ENCODE peak calls at places on chromosomes 7 and 10, in seven cellular contexts. I, Z, U, C, A, F and G are unnamed samples.

GRCh38 chr10:30413996-30414576 is 19.9 kb upstream of the MAP3K8 start:
- DNase-seq in I (peak; percentile 56), Z (no peak), U (no peak), C (no peak), A (peak; percentile 85), F (peak; percentile 77), G (peak; percentile 68)

GRCh38 chr10:115082521-115082920 is 10.6 kb upstream of the ATRNL1 start:
- DNase-seq in I (no peak), Z (no peak), U (no peak), C (no peak), A (peak; percentile 41), F (peak; percentile 53), G (peak; percentile 67)

GRCh38 chr7:5393328-5393727 is 30.3 kb downstream of the TNRC18 start:
- DNase-seq in I (no peak), Z (no peak), U (no peak), C (no peak), A (no peak), F (no peak), G (no peak)

GRCh38 chr7:156121434-156121833 is 309.2 kb upstream of the SHH start:
- DNase-seq in I (no peak), Z (no peak), U (no peak), C (no peak), A (no peak), F (no peak), G (no peak)

GRCh38 chr7:151434549-151434948 is 5.4 kb downstream of the CRYGN start:
- DNase-seq in I (no peak), Z (no peak), U (no peak), C (no peak), A (no peak), F (no peak), G (no peak)

GRCh38 chr7:12111461-12112405 is 99.4 kb upstream of the TMEM106B start:
- DNase-seq in I (peak; percentile 8), Z (peak; percentile 47), U (peak; percentile 23), C (no peak), A (peak; percentile 39), F (peak; percentile 17), G (peak; percentile 39)

GRCh38 chr10:48446785-48447184 is 140.3 kb downstream of the MAPK8 start:
- DNase-seq in I (no peak), Z (peak; percentile 26), U (no peak), C (no peak), A (no peak), F (no peak), G (no peak)

GRCh38 chr10:19704544-19704943 is 111.7 kb upstream of the PLXDC2 start:
- DNase-seq in I (no peak), Z (no peak), U (no peak), C (no peak), A (no peak), F (no peak), G (no peak)

GRCh38 chr7:26724795-26725194 is 139.6 kb downstream of the SKAP2 start:
- DNase-seq in I (no peak), Z (no peak), U (no peak), C (no peak), A (no peak), F (no peak), G (no peak)

GRCh38 chr10:14379556-14380330 is 49.0 kb upstream of the FRMD4A start:
- DNase-seq in I (no peak), Z (no peak), U (peak; percentile 26), C (no peak), A (no peak), F (no peak), G (no peak)

GRCh38 chr7:64959072-64959747 is 31.6 kb downstream of the ZNF117 start:
- DNase-seq in I (no peak), Z (no peak), U (no peak), C (no peak), A (no peak), F (no peak), G (no peak)

GRCh38 chr7:155793720-155794119 is 18.5 kb downstream of the SHH start:
- DNase-seq in I (no peak), Z (no peak), U (no peak), C (no peak), A (no peak), F (no peak), G (no peak)

GRCh38 chr7:47746468-47746867 is 164.6 kb upstream of the TNS3 start:
- DNase-seq in I (no peak), Z (no peak), U (no peak), C (no peak), A (no peak), F (no peak), G (no peak)

GRCh38 chr10:30219977-30220751 is 128.9 kb downstream of the MTPAP start:
- DNase-seq in I (peak; percentile 32), Z (no peak), U (peak; percentile 32), C (no peak), A (peak; percentile 60), F (no peak), G (no peak)

GRCh38 chr10:21746118-21746517 is 212.1 kb downstream of the MLLT10 start:
- DNase-seq in I (no peak), Z (no peak), U (no peak), C (no peak), A (no peak), F (no peak), G (no peak)

GRCh38 chr10:55091691-55092328 is 290.8 kb upstream of the PCDH15 start:
- DNase-seq in I (no peak), Z (no peak), U (no peak), C (no peak), A (peak; percentile 21), F (peak; percentile 9), G (peak; percentile 2)

GRCh38 chr7:45013465-45013967 is 13.5 kb downstream of the CCM2 start:
- DNase-seq in I (no peak), Z (no peak), U (no peak), C (no peak), A (no peak), F (no peak), G (no peak)

GRCh38 chr10:30755474-30755873 is 125.9 kb upstream of the LYZL2 start:
- DNase-seq in I (no peak), Z (no peak), U (no peak), C (no peak), A (no peak), F (no peak), G (no peak)

GRCh38 chr7:159167139-159167538 is 22.5 kb upstream of the VIPR2 start:
- DNase-seq in I (no peak), Z (no peak), U (no peak), C (no peak), A (no peak), F (no peak), G (no peak)

GRCh38 chr10:130481076-130481930 is 345.1 kb downstream of the GLRX3 start:
- DNase-seq in I (no peak), Z (no peak), U (no peak), C (no peak), A (no peak), F (no peak), G (no peak)

GRCh38 chr7:114711244-114711643 is 210.7 kb upstream of the MDFIC start:
- DNase-seq in I (no peak), Z (no peak), U (no peak), C (no peak), A (no peak), F (no peak), G (peak; percentile 4)

GRCh38 chr7:28400838-28401360 is 11.4 kb upstream of the CREB5 start:
- DNase-seq in I (no peak), Z (no peak), U (no peak), C (no peak), A (no peak), F (no peak), G (no peak)

GRCh38 chr10:86341361-86341811 is 25.2 kb downstream of the GRID1 start:
- DNase-seq in I (no peak), Z (no peak), U (no peak), C (no peak), A (no peak), F (no peak), G (no peak)

GRCh38 chr10:62399211-62399610 is 25.0 kb downstream of the ZNF365 start:
- DNase-seq in I (no peak), Z (no peak), U (no peak), C (no peak), A (peak; percentile 16), F (no peak), G (peak; percentile 63)

GRCh38 chr10:112899396-112900065 is 50.5 kb upstream of the TCF7L2 start:
- DNase-seq in I (no peak), Z (no peak), U (no peak), C (peak; percentile 18), A (no peak), F (no peak), G (no peak)
- H3K4me3 ChIP-seq in I (no peak overlapping the region), Z (no peak overlapping the region), U (no peak overlapping the region), C (no peak overlapping the region), A (no peak overlapping the region), F (no peak overlapping the region), G (no peak overlapping the region)

DNA sequence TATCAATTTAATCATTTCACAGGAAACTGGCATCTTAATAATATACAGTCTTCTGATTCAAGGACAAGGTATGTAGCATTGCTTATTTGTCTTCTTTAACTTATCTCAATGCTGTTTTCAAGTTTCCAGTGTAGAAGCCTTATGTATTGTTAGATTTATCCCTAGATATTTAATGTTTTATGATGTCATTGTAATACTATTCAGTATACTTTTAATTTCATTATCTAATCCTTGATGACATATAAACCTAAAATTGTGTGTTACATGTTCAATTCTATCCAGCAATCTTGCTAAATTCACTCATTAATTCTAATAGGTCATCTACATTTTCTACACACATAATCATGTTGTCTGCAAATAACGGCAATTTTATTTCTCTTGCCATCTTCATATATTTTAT is 126.3 kb upstream of the SEC61G start:
- DNase-seq in I (no peak), Z (no peak), U (no peak), C (no peak), A (no peak), F (no peak), G (no peak)
- H3K4me3 ChIP-seq in I (no peak overlapping the region), Z (no peak overlapping the region), U (no peak overlapping the region), C (no peak overlapping the region), A (no peak overlapping the region), F (no peak overlapping the region), G (no peak overlapping the region)

DNA sequence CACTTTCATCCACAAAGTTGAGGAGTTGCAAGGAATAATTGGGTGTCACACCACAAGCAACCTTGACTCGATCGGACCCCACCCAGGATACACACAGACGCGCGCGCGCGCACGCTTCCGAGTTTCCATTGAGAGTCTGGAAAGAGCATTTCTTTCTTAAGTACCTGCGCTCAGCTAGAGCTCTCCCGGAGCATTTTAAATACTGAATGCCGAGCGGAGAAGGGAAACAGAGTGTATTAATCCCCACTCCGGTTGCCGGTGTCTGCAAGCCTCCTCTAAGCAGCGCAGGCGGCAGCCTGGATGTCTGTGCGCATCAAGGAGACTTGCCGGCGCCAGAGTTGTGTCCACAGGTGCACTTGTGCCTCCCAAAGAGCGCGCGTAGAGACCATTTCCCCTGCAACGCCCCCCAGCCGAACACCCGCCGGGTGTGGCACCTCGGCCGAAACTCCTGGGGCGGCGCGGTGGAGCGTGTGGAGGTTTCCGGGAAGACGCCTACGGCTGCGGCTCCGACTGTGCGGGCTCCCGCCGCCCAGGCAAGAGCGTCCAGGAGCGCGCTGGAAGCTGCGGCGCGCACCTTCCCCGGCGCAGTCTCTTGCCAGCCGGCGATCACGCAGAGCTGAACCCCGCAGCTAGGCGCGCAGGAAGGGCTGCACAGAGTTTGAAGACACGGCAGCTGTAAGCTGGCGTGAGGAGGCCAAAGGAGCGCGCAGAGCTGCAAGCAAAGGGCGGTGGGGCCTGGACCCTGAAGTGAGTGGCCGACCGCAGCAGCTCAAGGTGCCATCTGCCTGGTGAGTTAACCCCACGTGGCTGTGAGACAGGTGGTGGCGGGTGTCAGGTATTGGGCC is 1.1 kb upstream of the FEZF1 start:
- DNase-seq in I (no peak), Z (no peak), U (no peak), C (no peak), A (no peak), F (no peak), G (peak; percentile 33)
- H3K4me3 ChIP-seq in I (no peak overlapping the region), Z (peak overlapping the region; percentile 60), U (no peak overlapping the region), C (peak overlapping the region; percentile 0), A (no peak overlapping the region), F (no peak overlapping the region), G (no peak overlapping the region)

GRCh38 chr10:102436312-102436711 is 3.9 kb upstream of the CUEDC2 start:
- DNase-seq in I (no peak), Z (no peak), U (no peak), C (no peak), A (no peak), F (no peak), G (no peak)
- H3K4me3 ChIP-seq in I (no peak overlapping the region), Z (peak overlapping the region; percentile 32), U (peak overlapping the region; percentile 47), C (no peak overlapping the region), A (peak overlapping the region; percentile 49), F (no peak overlapping the region), G (no peak overlapping the region)